ENCODE peak calls at places on chromosomes 5 and 9, in nine cellular contexts. U is non-pigmented ciliary epithelial cell, T is SW 1271, N is fibroblast of the conjunctiva, I is COR-L47, V is anterior cingulate cortex, E is islet precursor cell, P is NCI-H2171, Q is NCI-H1417. K is an unnamed sample.

GRCh38 chr9:38690574-38690973 is 29.4 kb downstream of the FAM240B start:
- DNase-seq in E (peak; percentile 30), T (no peak), U (no peak), P (no peak), N (no peak), Q (no peak), V (no peak), I (no peak), K (no peak)

GRCh38 chr9:83563360-83563759 is 25.2 kb upstream of the FRMD3 start:
- DNase-seq in Q (no peak), U (no peak), I (no peak), E (no peak), P (peak; percentile 13), N (no peak), T (no peak), V (no peak), K (no peak)

GRCh38 chr5:127409236-127409921 is 108.1 kb upstream of the PRRC1 start:
- DNase-seq in P (no peak), I (no peak), U (no peak), N (no peak), Q (no peak), T (no peak), V (no peak), E (no peak), K (no peak)

GRCh38 chr5:91121347-91121993 is 261.6 kb downstream of the ARRDC3 start:
- DNase-seq in T (no peak), I (no peak), Q (no peak), U (no peak), V (no peak), E (no peak), N (no peak), P (no peak), K (no peak)

GRCh38 chr5:28808967-28809810 is 1770.8 kb upstream of the CDH9 start:
- DNase-seq in E (peak; percentile 49), T (peak; percentile 66), N (no peak), I (no peak), V (no peak), U (no peak), P (no peak), Q (no peak), K (no peak)

GRCh38 chr9:127711831-127712274 is 3.6 kb downstream of the PTRH1 start:
- DNase-seq in T (no peak), Q (no peak), V (no peak), E (no peak), N (no peak), U (no peak), I (peak; percentile 86), P (peak; percentile 58), K (no peak)

GRCh38 chr5:173317091-173317685 is 11.0 kb downstream of the STC2 start:
- DNase-seq in P (no peak), E (no peak), V (no peak), Q (no peak), U (no peak), N (no peak), T (no peak), I (no peak), K (no peak)

GRCh38 chr5:69202497-69202896 is 13.1 kb downstream of the CENPH start:
- DNase-seq in N (no peak), T (no peak), Q (no peak), P (no peak), E (no peak), U (no peak), V (no peak), I (no peak), K (no peak)

GRCh38 chr5:149439899-149440655 is 61.0 kb upstream of the IL17B start:
- DNase-seq in P (no peak), Q (no peak), I (peak; percentile 7), N (no peak), U (no peak), T (no peak), E (peak; percentile 96), V (no peak), K (no peak)

GRCh38 chr5:5327126-5327525 is 95.4 kb upstream of the ICE1 start:
- DNase-seq in V (no peak), Q (no peak), I (no peak), T (no peak), E (peak; percentile 20), U (no peak), N (no peak), P (no peak), K (no peak)

GRCh38 chr9:134818591-134818990 is 62.0 kb upstream of the FCN2 start:
- DNase-seq in Q (no peak), E (no peak), N (no peak), V (no peak), U (no peak), I (no peak), P (no peak), T (no peak), K (no peak)

GRCh38 chr9:120369608-120370220 is 210.3 kb downstream of the CDK5RAP2 start:
- DNase-seq in Q (no peak), N (no peak), E (no peak), T (no peak), I (no peak), U (no peak), V (no peak), P (no peak), K (no peak)

GRCh38 chr9:129333613-129333960 is 155.5 kb upstream of the IER5L start:
- DNase-seq in E (peak; percentile 93), Q (no peak), V (no peak), N (no peak), U (no peak), P (no peak), I (no peak), T (no peak), K (no peak)

GRCh38 chr9:77748214-77748772 is 100.2 kb upstream of the GNA14 start:
- DNase-seq in I (no peak), T (no peak), E (no peak), N (no peak), P (no peak), V (no peak), Q (peak; percentile 33), U (no peak), K (no peak)

GRCh38 chr5:172454355-172455086 is at the start of gene SH3PXD2B:
- DNase-seq in E (peak; percentile 86), U (no peak), Q (peak; percentile 42), T (no peak), P (peak; percentile 18), I (peak; percentile 44), N (peak; percentile 42), V (peak; percentile 70), K (peak; percentile 86)

GRCh38 chr5:171312129-171312819 is 3.2 kb downstream of the TLX3 start:
- DNase-seq in I (no peak), N (no peak), U (no peak), P (no peak), V (no peak), Q (no peak), E (peak; percentile 65), T (no peak), K (peak; percentile 72)

K was measured in posterior vena cava.